ENCODE peak calls at places on chromosomes 2 and 18, in seven cellular contexts. A is DND-41, M is cardiac muscle cell, U is colonic mucosa, V is epithelial cell of esophagus, H is brain microvascular endothelial cell, T is lower lobe of right lung. F is an unnamed sample.
A peak's percentile ranks its signal among the peaks of the same experiment; 100 is the strongest.

GRCh38 chr18:9086015-9086414 is 16.5 kb upstream of the NDUFV2 start:
- DNase-seq in A (no peak), V (no peak), T (no peak), U (no peak), M (no peak), H (no peak), F (no peak)

GRCh38 chr2:96154506-96155380 is 9.5 kb upstream of the DUSP2 start:
- DNase-seq in T (peak; percentile 25), V (no peak), H (no peak), U (no peak), A (no peak), M (no peak), F (no peak)

GRCh38 chr2:56718413-56718812 is 534.6 kb downstream of the CCDC85A start:
- DNase-seq in H (no peak), V (no peak), M (no peak), A (no peak), T (no peak), U (no peak), F (no peak)

GRCh38 chr2:9405636-9406035 is 17.7 kb downstream of the ITGB1BP1 start:
- DNase-seq in V (no peak), M (no peak), T (no peak), A (no peak), U (no peak), H (no peak), F (peak; percentile 55)

GRCh38 chr2:36808386-36808785 is 111.9 kb downstream of the VIT start:
- DNase-seq in V (no peak), A (no peak), T (no peak), U (no peak), M (no peak), H (no peak), F (no peak)

GRCh38 chr2:141062016-141062415 is 1068.8 kb downstream of the LRP1B start:
- DNase-seq in M (no peak), A (no peak), U (no peak), H (no peak), V (no peak), T (no peak), F (no peak)

GRCh38 chr2:33788044-33788443 is 188.9 kb upstream of the FAM98A start:
- DNase-seq in H (no peak), M (no peak), A (no peak), U (no peak), V (peak; percentile 4), T (no peak), F (no peak)

GRCh38 chr2:85744771-85745601 is 8.8 kb upstream of the ATOH8 start:
- DNase-seq in U (no peak), A (no peak), V (no peak), M (peak; percentile 87), T (no peak), H (peak; percentile 64), F (peak; percentile 83)

GRCh38 chr2:70523996-70524965 is 29.3 kb downstream of the TGFA start:
- DNase-seq in A (peak; percentile 30), T (peak; percentile 77), H (peak; percentile 7), M (peak; percentile 82), V (peak; percentile 99), U (peak; percentile 67), F (peak; percentile 25)

GRCh38 chr2:176642074-176642473 is 372.8 kb downstream of the MTX2 start:
- DNase-seq in H (peak; percentile 26), M (no peak), A (no peak), U (no peak), V (peak; percentile 61), T (no peak), F (peak; percentile 69)

GRCh38 chr2:164948540-164948939 is 6.8 kb downstream of the SLC38A11 start:
- DNase-seq in V (no peak), H (no peak), U (no peak), T (no peak), A (no peak), M (no peak), F (no peak)

GRCh38 chr2:219968685-219969345 is 341.4 kb downstream of the SLC4A3 start:
- DNase-seq in U (no peak), V (peak; percentile 97), A (no peak), M (peak; percentile 20), H (no peak), T (no peak), F (no peak)

GRCh38 chr2:236712304-236712703 is 142.7 kb downstream of the ACKR3 start:
- DNase-seq in U (no peak), M (peak; percentile 32), A (no peak), V (peak; percentile 36), T (no peak), H (no peak), F (no peak)

GRCh38 chr18:70359071-70359470 is 70.2 kb downstream of the SOCS6 start:
- DNase-seq in H (no peak), V (no peak), U (no peak), A (no peak), M (no peak), T (no peak), F (no peak)

GRCh38 chr2:84424152-84424551 is 34.9 kb downstream of the SUCLG1 start:
- DNase-seq in A (no peak), U (no peak), T (no peak), M (peak; percentile 38), V (peak; percentile 25), H (no peak), F (peak; percentile 45)

GRCh38 chr2:7672027-7672684 is 754.9 kb downstream of the RNF144A start:
- DNase-seq in H (peak; percentile 62), M (peak; percentile 54), U (peak; percentile 76), V (peak; percentile 54), T (peak; percentile 55), A (peak; percentile 72), F (peak; percentile 75)

GRCh38 chr2:31430439-31431165 is 16.1 kb upstream of the XDH start:
- DNase-seq in V (peak; percentile 79), M (no peak), T (no peak), A (no peak), H (no peak), U (no peak), F (no peak)

GRCh38 chr2:2840681-2841300 is 509.7 kb upstream of the MYT1L start:
- DNase-seq in H (no peak), V (no peak), A (no peak), U (no peak), M (no peak), T (no peak), F (no peak)

GRCh38 chr2:201696151-201696659 is 2.2 kb downstream of the MPP4 start:
- DNase-seq in V (peak; percentile 55), U (no peak), A (no peak), M (peak; percentile 61), H (peak; percentile 82), T (no peak), F (peak; percentile 96)

GRCh38 chr2:201701591-201701990 is 3.1 kb upstream of the MPP4 start:
- DNase-seq in U (no peak), V (no peak), A (no peak), T (no peak), H (no peak), M (no peak), F (no peak)

GRCh38 chr2:201698588-201699226 is at the start of gene MPP4:
- DNase-seq in U (no peak), V (peak; percentile 15), H (no peak), M (peak; percentile 25), A (no peak), T (no peak), F (peak; percentile 73)

GRCh38 chr2:201699384-201699783 is 940 bp upstream of the MPP4 start:
- DNase-seq in M (peak; percentile 5), A (no peak), U (no peak), H (no peak), V (no peak), T (no peak), F (peak; percentile 14)

GRCh38 chr2:201697899-201698298 is 545 bp downstream of the MPP4 start:
- DNase-seq in T (no peak), H (peak; percentile 82), A (no peak), V (peak; percentile 44), U (no peak), M (peak; percentile 70), F (peak; percentile 82)
- H3K4me3 ChIP-seq in T (no peak overlapping the region), H (peak overlapping the region; percentile 16), A (no peak overlapping the region), V (no peak overlapping the region), U (no peak overlapping the region), M (no peak overlapping the region), F (no peak overlapping the region)

GRCh38 chr2:161067846-161068245 is 92.4 kb upstream of the TANK start:
- DNase-seq in V (no peak), H (no peak), M (no peak), A (no peak), T (no peak), U (no peak), F (no peak)

GRCh38 chr2:161075701-161076100 is 84.5 kb upstream of the TANK start:
- DNase-seq in U (no peak), V (no peak), A (no peak), M (no peak), T (no peak), H (no peak), F (no peak)

GRCh38 chr2:161068670-161069069 is 91.6 kb upstream of the TANK start:
- DNase-seq in A (no peak), U (no peak), T (no peak), V (peak; percentile 14), H (no peak), M (peak; percentile 34), F (no peak)

DNA sequence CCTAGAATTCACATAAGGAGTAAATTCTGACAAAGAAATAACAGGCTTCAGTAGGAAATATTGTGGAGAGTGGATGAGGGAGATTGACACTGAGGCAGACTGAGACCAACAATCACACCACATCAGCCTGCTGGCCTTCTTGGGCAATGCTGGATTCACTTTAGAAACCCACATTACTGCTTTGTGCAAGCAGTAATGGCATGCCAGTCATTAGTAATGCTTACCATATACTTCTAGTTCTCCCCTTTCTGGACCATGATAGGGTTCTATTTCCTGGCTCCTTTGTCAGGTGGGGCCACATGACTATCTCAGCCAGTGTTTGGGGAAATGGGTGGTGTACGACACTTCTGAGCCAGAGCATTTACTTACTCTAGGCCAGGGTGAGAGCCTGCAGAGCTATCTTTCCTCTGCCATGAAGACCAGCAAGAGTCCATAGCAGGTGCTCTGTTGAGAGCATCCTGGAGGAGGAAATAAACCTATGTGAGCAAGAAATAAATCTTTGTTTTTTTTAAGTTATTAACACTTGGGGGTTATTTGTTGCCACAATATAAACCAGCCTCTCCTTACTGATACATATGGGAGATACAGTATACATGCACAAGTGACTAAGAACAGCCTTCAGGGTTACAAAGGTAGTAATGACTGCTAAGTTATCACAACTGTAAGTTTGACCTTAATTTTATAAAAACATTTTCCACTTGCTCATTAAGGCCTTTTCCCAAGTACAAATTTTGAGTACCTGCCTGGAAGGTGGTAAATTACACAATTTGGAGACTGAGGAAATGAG is 89.3 kb upstream of the TANK start:
- DNase-seq in U (no peak), H (no peak), V (no peak), A (no peak), M (no peak), T (no peak), F (no peak)
- H3K4me3 ChIP-seq in U (no peak overlapping the region), H (no peak overlapping the region), V (no peak overlapping the region), A (no peak overlapping the region), M (no peak overlapping the region), T (no peak overlapping the region), F (no peak overlapping the region)

GRCh38 chr18:7000484-7001096 is 117.0 kb downstream of the LAMA1 start:
- DNase-seq in M (peak; percentile 57), V (peak; percentile 56), A (no peak), T (no peak), H (peak; percentile 16), U (peak; percentile 29), F (peak; percentile 23)
- H3K4me3 ChIP-seq in M (no peak overlapping the region), V (no peak overlapping the region), A (no peak overlapping the region), T (no peak overlapping the region), H (no peak overlapping the region), U (no peak overlapping the region), F (no peak overlapping the region)

DNA sequence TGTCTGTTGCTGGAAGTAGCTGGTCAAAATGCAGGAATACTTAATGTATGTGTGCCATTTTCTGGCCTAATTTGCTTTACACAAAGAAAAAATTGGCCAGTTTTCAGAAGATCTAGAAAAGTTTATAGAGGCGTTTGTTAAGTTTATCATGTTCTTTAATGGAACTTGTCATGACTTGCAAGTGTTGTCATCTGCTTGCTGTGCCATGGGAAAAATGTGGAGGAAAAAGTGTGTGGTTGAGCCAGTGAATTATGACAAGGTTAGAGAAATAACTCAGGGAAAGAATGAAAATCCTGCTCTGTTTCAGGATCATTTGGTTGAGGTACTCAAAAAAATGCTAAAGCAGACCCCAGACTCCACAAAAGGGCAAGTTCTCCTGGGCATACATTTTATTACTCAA is 301.6 kb upstream of the CDH2 start:
- DNase-seq in V (peak; percentile 69), A (no peak), U (no peak), M (no peak), H (no peak), T (no peak), F (no peak)
- H3K4me3 ChIP-seq in V (no peak overlapping the region), A (no peak overlapping the region), U (no peak overlapping the region), M (no peak overlapping the region), H (no peak overlapping the region), T (no peak overlapping the region), F (no peak overlapping the region)

F was measured in foreskin fibroblast.